ENCODE peak calls at places on chromosomes 13 and 19, in nine cellular contexts. Y is mucosa of descending colon; T is heart left ventricle; C is GM12865; X is CD4-positive, alpha-beta T cell; O is ovary; K is transverse colon; E is suprapubic skin; Q is activated B cell treated with CpG ODN at 0.5 μM for 24 hours. D is an unnamed sample.

GRCh38 chr19:16226878-16227836 is 29.4 kb downstream of the AP1M1 start:
- DNase-seq in Y (no peak), X (no peak), Q (no peak), T (no peak), E (no peak), K (no peak), C (peak; percentile 0), O (no peak), D (no peak)

GRCh38 chr13:113176292-113176691 is 17.8 kb downstream of the PROZ start:
- DNase-seq in E (no peak), Y (no peak), X (no peak), T (no peak), Q (no peak), O (no peak), C (peak; percentile 50), K (peak; percentile 35), D (no peak)

GRCh38 chr13:77510156-77510555 is 25.4 kb upstream of the SCEL start:
- DNase-seq in Q (no peak), K (no peak), E (no peak), Y (no peak), C (no peak), X (no peak), O (no peak), T (no peak), D (no peak)

GRCh38 chr13:95536629-95537241 is 15.8 kb upstream of the CLDN10 start:
- DNase-seq in O (no peak), K (no peak), E (no peak), X (no peak), C (peak; percentile 35), T (no peak), Y (no peak), Q (no peak), D (no peak)

GRCh38 chr19:1216756-1217155 is 11.2 kb downstream of the STK11 start:
- DNase-seq in O (no peak), Q (no peak), C (no peak), X (no peak), E (no peak), K (no peak), Y (no peak), T (no peak), D (no peak)

GRCh38 chr19:42422576-42423461 is 4.4 kb downstream of the LIPE start:
- DNase-seq in Y (no peak), X (peak; percentile 43), C (peak; percentile 73), O (peak; percentile 34), K (peak; percentile 47), T (peak; percentile 49), E (no peak), Q (peak; percentile 61), D (peak; percentile 68)

GRCh38 chr19:54882758-54883157 is 8.7 kb downstream of the FCAR start:
- DNase-seq in T (no peak), X (no peak), E (no peak), O (no peak), Q (no peak), K (no peak), Y (no peak), C (peak; percentile 84), D (no peak)

GRCh38 chr13:44903596-44903995 is 85.7 kb downstream of the NUFIP1 start:
- DNase-seq in O (peak; percentile 87), Q (no peak), X (no peak), T (peak; percentile 69), E (peak; percentile 91), Y (peak; percentile 77), K (peak; percentile 70), C (no peak), D (no peak)

GRCh38 chr13:110352735-110353134 is 45.7 kb downstream of the COL4A2 start:
- DNase-seq in E (no peak), Y (no peak), X (no peak), T (no peak), O (no peak), Q (no peak), C (no peak), K (no peak), D (no peak)

DNA sequence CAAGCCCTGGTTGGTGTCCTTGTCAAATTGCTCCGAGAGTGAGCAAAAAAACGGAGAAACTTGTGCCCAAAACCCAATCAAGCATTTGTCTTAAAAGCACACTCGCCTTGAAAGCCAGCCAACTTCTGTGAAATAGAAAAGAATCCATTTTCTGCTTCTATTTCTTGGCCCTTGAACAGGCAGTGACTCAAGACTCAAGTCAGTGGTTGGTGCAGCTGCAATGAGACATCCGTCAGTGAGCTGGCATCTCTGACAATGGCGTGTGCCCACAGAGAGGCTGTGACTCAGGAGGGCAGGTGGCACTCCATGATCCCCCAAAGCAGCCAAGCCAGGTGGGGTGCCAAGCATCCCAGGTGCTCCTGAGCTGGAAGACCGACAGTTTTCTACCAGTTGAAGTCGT is 72.2 kb upstream of the MRI1 start:
- DNase-seq in E (no peak), K (no peak), Q (no peak), X (no peak), O (no peak), Y (no peak), C (no peak), T (no peak), D (no peak)
- TF ChIP-seq CTCF in E (no peak), K (no peak), Q (no peak), X (no peak), O (no peak), Y (no peak), C (no peak), T (no peak), D (no peak)

GRCh38 chr13:22175815-22176214 is 504.9 kb downstream of the FGF9 start:
- DNase-seq in O (no peak), C (no peak), K (no peak), Q (no peak), Y (no peak), T (no peak), E (no peak), X (no peak), D (no peak)
- TF ChIP-seq CTCF in O (no peak), C (no peak), K (no peak), Q (no peak), Y (no peak), T (no peak), E (no peak), X (no peak), D (no peak)

GRCh38 chr13:36850790-36851438 is 31.9 kb downstream of the RFXAP start:
- DNase-seq in Y (no peak), C (peak; percentile 8), O (no peak), E (no peak), T (no peak), X (no peak), Q (no peak), K (peak; percentile 19), D (no peak)

GRCh38 chr13:36847541-36848045 is 28.6 kb downstream of the RFXAP start:
- DNase-seq in Q (no peak), X (no peak), O (no peak), K (no peak), E (no peak), T (no peak), Y (no peak), C (no peak), D (no peak)

GRCh38 chr13:36848228-36848982 is 29.4 kb downstream of the RFXAP start:
- DNase-seq in C (peak; percentile 52), Y (no peak), X (no peak), E (no peak), K (no peak), T (no peak), O (no peak), Q (no peak), D (no peak)
- TF ChIP-seq CTCF in C (peak; percentile 45), Y (no peak), X (no peak), E (no peak), K (no peak), T (peak; percentile 36), O (no peak), Q (no peak), D (peak; percentile 27)

GRCh38 chr19:37970699-37971098 is 63.7 kb downstream of the SIPA1L3 start:
- DNase-seq in X (no peak), K (no peak), O (no peak), T (no peak), Y (no peak), C (no peak), E (no peak), Q (no peak), D (no peak)
- TF ChIP-seq CTCF in X (no peak), K (no peak), O (no peak), T (no peak), Y (no peak), C (no peak), E (no peak), Q (no peak), D (no peak)

GRCh38 chr19:30028992-30029343 is 86.9 kb downstream of the URI1 start:
- DNase-seq in T (no peak), Q (no peak), C (no peak), K (no peak), O (no peak), Y (no peak), E (no peak), X (no peak), D (no peak)
- TF ChIP-seq CTCF in T (no peak), Q (no peak), C (no peak), K (no peak), O (no peak), Y (no peak), E (no peak), X (no peak), D (no peak)

DNA sequence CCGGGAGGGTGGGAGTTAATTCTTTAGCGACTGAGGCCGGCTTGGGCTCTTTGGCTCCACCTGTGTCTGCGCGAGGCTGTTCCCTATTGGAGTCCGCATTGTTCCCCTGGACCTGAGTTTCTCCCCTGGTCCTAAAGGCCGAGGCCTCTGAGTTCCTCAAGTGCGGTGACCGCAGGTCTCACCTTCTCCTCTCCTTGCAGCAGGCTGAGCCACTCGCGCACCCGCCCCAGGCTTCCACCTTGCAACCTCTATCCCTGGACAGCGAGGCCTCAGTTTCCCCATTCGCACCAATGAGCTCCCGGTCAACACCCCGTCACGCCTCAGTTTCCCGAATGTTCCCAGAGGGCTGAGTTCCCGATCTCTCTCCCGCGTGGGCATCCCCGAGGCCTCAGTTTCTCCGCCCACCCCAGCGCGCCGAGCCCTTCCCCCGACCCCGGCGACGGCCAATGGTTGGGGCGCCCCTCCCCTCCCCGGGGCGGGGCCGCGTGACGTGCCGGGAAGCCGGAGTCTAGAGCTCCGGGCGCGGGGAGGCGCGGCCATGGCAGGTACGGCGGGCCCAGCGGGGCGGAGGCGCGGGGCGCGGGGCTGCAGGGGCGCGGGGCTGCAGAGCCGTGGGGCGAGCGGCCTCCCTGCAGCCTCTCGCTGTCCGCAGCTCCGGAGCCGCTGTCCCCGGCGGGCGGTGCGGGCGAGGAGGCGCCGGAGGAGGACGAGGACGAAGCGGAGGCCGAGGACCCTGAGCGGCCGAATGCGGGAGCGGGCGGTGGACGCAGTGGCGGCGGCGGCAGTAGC is at the start of gene MPND:
- DNase-seq in C (peak; percentile 90), E (peak; percentile 94), O (peak; percentile 95), Q (peak; percentile 95), T (peak; percentile 96), X (peak; percentile 83), Y (peak; percentile 95), K (peak; percentile 95), D (peak; percentile 86)
- TF ChIP-seq CTCF in C (peak; percentile 18), E (peak; percentile 41), O (no peak), Q (no peak), T (peak; percentile 51), X (peak; percentile 34), Y (no peak), K (peak; percentile 27), D (peak; percentile 44)

GRCh38 chr19:52535831-52536800 is 8.6 kb downstream of the ZNF808 start:
- DNase-seq in E (peak; percentile 93), T (peak; percentile 91), X (peak; percentile 80), Q (peak; percentile 86), O (peak; percentile 91), Y (peak; percentile 91), C (peak; percentile 86), K (peak; percentile 82), D (peak; percentile 82)
- TF ChIP-seq CTCF in E (peak; percentile 32), T (peak; percentile 55), X (no peak), Q (no peak), O (no peak), Y (no peak), C (no peak), K (peak; percentile 17), D (no peak)

GRCh38 chr19:13883665-13884064 is 6.7 kb downstream of the NANOS3 start:
- DNase-seq in E (no peak), K (no peak), O (no peak), T (no peak), Y (no peak), Q (no peak), C (no peak), X (no peak), D (no peak)
- TF ChIP-seq CTCF in E (no peak), K (no peak), O (no peak), T (no peak), Y (no peak), Q (no peak), C (no peak), X (no peak), D (peak; percentile 20)

D was measured in neural crest cell.